ENCODE peak calls at places on chromosome 1, in ten cellular contexts. A, J, R, Z, C, U, P, K, M and V are unnamed samples.

GRCh38 chr1:203200059-203200553 is 13.6 kb upstream of the CHI3L1 start:
- DNase-seq in A (no peak), J (no peak), R (peak; percentile 45), Z (no peak), C (no peak), U (no peak), P (no peak), K (no peak), M (peak; percentile 16), V (no peak)

GRCh38 chr1:192227330-192227729 is 69.1 kb downstream of the RGS18 start:
- DNase-seq in A (no peak), J (no peak), R (no peak), Z (no peak), C (no peak), U (no peak), P (no peak), K (no peak), M (no peak), V (no peak)

GRCh38 chr1:53108646-53109580 is 33.5 kb downstream of the SLC1A7 start:
- DNase-seq in A (no peak), J (no peak), R (peak; percentile 48), Z (no peak), C (no peak), U (peak; percentile 57), P (no peak), K (no peak), M (peak; percentile 97), V (no peak)

GRCh38 chr1:75630004-75630403 is 19.1 kb upstream of the SLC44A5 start:
- DNase-seq in A (no peak), J (no peak), R (no peak), Z (no peak), C (no peak), U (no peak), P (no peak), K (no peak), M (no peak), V (no peak)

GRCh38 chr1:219639843-219640606 is 27.1 kb upstream of the ZC3H11B start:
- DNase-seq in A (no peak), J (no peak), R (no peak), Z (no peak), C (no peak), U (no peak), P (no peak), K (no peak), M (no peak), V (no peak)

GRCh38 chr1:57468661-57469523 is 45.0 kb upstream of the DAB1 start:
- DNase-seq in A (no peak), J (no peak), R (no peak), Z (no peak), C (no peak), U (peak; percentile 45), P (no peak), K (no peak), M (peak; percentile 77), V (no peak)

GRCh38 chr1:64886877-64887276 is 79.5 kb downstream of the JAK1 start:
- DNase-seq in A (no peak), J (no peak), R (no peak), Z (no peak), C (no peak), U (no peak), P (no peak), K (peak; percentile 6), M (no peak), V (no peak)

GRCh38 chr1:203031467-203031866 is 5.2 kb downstream of the PPFIA4 start:
- DNase-seq in A (no peak), J (no peak), R (no peak), Z (peak; percentile 23), C (no peak), U (no peak), P (no peak), K (no peak), M (no peak), V (no peak)

GRCh38 chr1:67896826-67897225 is 63.6 kb upstream of the GNG12 start:
- DNase-seq in A (no peak), J (no peak), R (no peak), Z (no peak), C (no peak), U (no peak), P (no peak), K (no peak), M (no peak), V (no peak)